ENCODE peak calls at places on chromosomes 4 and X, in four cellular contexts. F is GM23248, R is psoas muscle, L is tibial nerve. D is an unnamed sample. For H3K4me1, the result is how much of the 10 kb centered on the place peaks cover.

GRCh38 chrX:147917700-147918694 is 6.3 kb downstream of the FMR1 start:
- DNase-seq in F (peak), R (no peak), L (no peak), D (no peak)

GRCh38 chrX:8845469-8845868 is 44.3 kb upstream of the FAM9A start:
- DNase-seq in F (no peak), R (no peak), L (no peak), D (no peak)

GRCh38 chrX:71282514-71283408 is 674 bp upstream of the NONO start:
- DNase-seq in F (peak), R (no peak), L (no peak), D (no peak)

GRCh38 chrX:72307646-72308051 is 1.9 kb upstream of the CITED1 start:
- DNase-seq in F (peak), R (no peak), L (no peak), D (no peak)

GRCh38 chr4:74114234-74114633 is 15.2 kb upstream of the CXCL2 start:
- DNase-seq in F (peak), R (no peak), L (no peak), D (no peak)

GRCh38 chr4:4837921-4838601 is 21.4 kb upstream of the MSX1 start:
- DNase-seq in F (peak), R (no peak), L (no peak), D (no peak)

GRCh38 chr4:171022698-171023378 is 790.4 kb upstream of the GALNTL6 start:
- DNase-seq in F (no peak), R (no peak), L (no peak), D (no peak)

GRCh38 chr4:39931441-39931901 is 46.2 kb downstream of the PDS5A start:
- DNase-seq in F (no peak), R (no peak), L (no peak), D (no peak)

GRCh38 chr4:83993774-83994173 is 457.9 kb downstream of the GPAT3 start:
- DNase-seq in F (no peak), R (no peak), L (no peak), D (no peak)

GRCh38 chr4:84677093-84677492 is 94.2 kb downstream of the CDS1 start:
- DNase-seq in F (no peak), R (no peak), L (no peak), D (no peak)

GRCh38 chr4:161894493-161895167 is 269.2 kb downstream of the FSTL5 start:
- DNase-seq in F (no peak), R (no peak), L (no peak), D (peak)

GRCh38 chr4:95183656-95184408 is 364.9 kb downstream of the UNC5C start:
- DNase-seq in F (no peak), R (no peak), L (no peak), D (no peak)

GRCh38 chrX:75603833-75604232 is 81.0 kb upstream of the ZDHHC15 start:
- DNase-seq in F (peak), R (no peak), L (no peak), D (no peak)

GRCh38 chrX:31497086-31497485 is 425.2 kb upstream of the FTHL17 start:
- DNase-seq in F (peak), R (no peak), L (no peak), D (no peak)

GRCh38 chr4:182143822-182144620 is 99.2 kb upstream of the TENM3 start:
- DNase-seq in F (peak), R (no peak), L (no peak), D (no peak)

GRCh38 chrX:17531500-17531899 is 156.5 kb downstream of the NHS start:
- DNase-seq in F (no peak), R (no peak), L (no peak), D (no peak)

GRCh38 chr4:179678093-179678804 is 2236.0 kb upstream of the AGA start:
- DNase-seq in F (no peak), R (no peak), L (no peak), D (no peak)

GRCh38 chr4:75922588-75922987 is 18.2 kb downstream of the NAAA start:
- DNase-seq in F (no peak), R (no peak), L (no peak), D (no peak)

GRCh38 chr4:111633663-111634266 is 511.5 kb upstream of the FAM241A start:
- DNase-seq in F (no peak), R (no peak), L (no peak), D (no peak)

GRCh38 chrX:153505361-153505760 is 10.6 kb downstream of the BGN start:
- DNase-seq in F (no peak), R (no peak), L (no peak), D (no peak)

GRCh38 chrX:120109378-120109777 is 6.3 kb downstream of the RHOXF1 start:
- DNase-seq in F (no peak), R (no peak), L (no peak), D (no peak)

GRCh38 chr4:8407756-8408155 is 32.8 kb downstream of the ACOX3 start:
- DNase-seq in F (no peak), R (no peak), L (no peak), D (peak)

GRCh38 chr4:25710637-25711036 is 55.0 kb downstream of the SLC34A2 start:
- DNase-seq in F (no peak), R (no peak), L (no peak), D (no peak)

GRCh38 chr4:133775469-133775868 is 426.1 kb downstream of the PABPC4L start:
- DNase-seq in F (no peak), R (no peak), L (no peak), D (no peak)

GRCh38 chr4:105805501-105806120 is 89.7 kb upstream of the NPNT start:
- DNase-seq in F (no peak), R (no peak), L (no peak), D (no peak)

GRCh38 chrX:48468247-48468671 is 1.8 kb downstream of the SLC38A5 start:
- DNase-seq in F (peak), R (no peak), L (no peak), D (no peak)

GRCh38 chr4:71553605-71554004 is 214.8 kb downstream of the SLC4A4 start:
- DNase-seq in F (peak), R (no peak), L (no peak), D (no peak)

GRCh38 chr4:37471971-37472370 is 214.2 kb downstream of the RELL1 start:
- DNase-seq in F (no peak), R (no peak), L (no peak), D (no peak)

GRCh38 chrX:41338422-41338821 is 4.5 kb downstream of the DDX3X start:
- DNase-seq in F (peak), R (no peak), L (no peak), D (no peak)

GRCh38 chrX:41339148-41339547 is 5.2 kb downstream of the DDX3X start:
- DNase-seq in F (no peak), R (no peak), L (no peak), D (no peak)

GRCh38 chrX:41335590-41336331 is 1.8 kb downstream of the DDX3X start:
- DNase-seq in F (peak), R (no peak), L (no peak), D (no peak)

GRCh38 chrX:41336447-41336846 is 2.5 kb downstream of the DDX3X start:
- DNase-seq in F (no peak), R (no peak), L (no peak), D (no peak)

DNA sequence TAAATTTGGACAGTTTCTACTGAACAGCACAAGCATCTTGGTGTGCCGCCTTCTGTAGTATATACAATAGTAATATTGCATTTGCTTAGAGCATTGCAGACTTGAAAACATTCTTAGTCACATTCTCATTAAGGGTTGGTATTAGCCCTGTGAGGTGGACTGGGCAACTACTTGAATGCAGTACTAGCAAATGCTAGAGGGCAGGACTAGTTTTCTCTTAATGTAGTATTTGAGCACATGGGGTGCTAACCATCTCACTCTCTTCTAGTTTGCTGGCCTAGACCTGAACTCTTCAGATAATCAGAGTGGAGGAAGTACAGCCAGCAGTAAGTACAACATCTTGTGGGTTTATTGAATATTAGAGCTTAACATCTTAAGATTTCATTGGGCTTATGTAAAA is 3.2 kb downstream of the DDX3X start:
- DNase-seq in F (peak), R (no peak), L (no peak), D (no peak)
- H3K4me1 ChIP-seq in F (under half), R (under half), L (under half), D (under half)

GRCh38 chr4:27121830-27122229 is 261.2 kb downstream of the STIM2 start:
- DNase-seq in F (no peak), R (no peak), L (no peak), D (no peak)
- H3K4me3 ChIP-seq in F (no peak), R (no peak), L (no peak), D (no peak)

DNA sequence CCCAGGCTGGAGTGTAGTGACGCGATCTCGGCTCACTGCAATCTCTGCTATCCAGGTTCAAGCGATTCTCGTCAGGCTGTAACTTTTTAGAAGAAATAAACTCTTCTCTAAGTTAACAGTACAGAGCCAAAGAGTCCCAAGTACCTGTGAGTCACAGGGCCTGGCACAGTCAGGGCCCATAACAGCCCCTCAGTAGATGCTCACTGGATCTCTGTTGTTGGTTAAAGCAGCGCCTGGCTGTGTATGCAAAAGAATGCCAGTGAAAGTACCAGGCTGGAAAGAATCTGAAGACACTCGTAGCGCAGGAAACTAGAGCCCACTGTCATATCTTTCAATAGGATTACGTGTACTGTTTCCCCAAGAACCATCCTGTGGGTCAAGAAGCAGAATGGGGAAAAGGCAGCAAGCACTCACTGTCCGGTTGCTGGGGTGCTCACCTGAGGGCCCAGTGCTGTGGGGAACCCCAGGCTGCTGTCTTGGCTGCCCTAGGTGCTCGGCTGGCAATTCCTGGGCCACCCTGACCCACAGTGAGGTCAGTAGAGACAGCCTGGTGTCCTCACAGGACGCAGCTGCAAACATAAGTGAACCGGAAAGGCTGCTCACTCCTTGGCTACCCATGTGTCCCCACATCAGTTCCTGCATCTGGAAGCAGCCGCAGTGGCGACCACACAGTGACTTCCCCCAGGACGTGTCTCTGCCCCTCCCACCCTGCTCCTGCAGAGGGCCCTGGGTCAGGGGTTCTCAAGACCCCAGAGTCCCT is 3.1 kb upstream of the SLBP start:
- DNase-seq in F (peak), R (no peak), L (no peak), D (no peak)
- H3K4me1 ChIP-seq in F (under half), R (half or more), L (half or more), D (under half)

GRCh38 chr4:109429545-109429944 is 4.1 kb upstream of the SEC24B start:
- DNase-seq in F (peak), R (no peak), L (no peak), D (no peak)
- H3K4me3 ChIP-seq in F (no peak), R (no peak), L (no peak), D (no peak)

DNA sequence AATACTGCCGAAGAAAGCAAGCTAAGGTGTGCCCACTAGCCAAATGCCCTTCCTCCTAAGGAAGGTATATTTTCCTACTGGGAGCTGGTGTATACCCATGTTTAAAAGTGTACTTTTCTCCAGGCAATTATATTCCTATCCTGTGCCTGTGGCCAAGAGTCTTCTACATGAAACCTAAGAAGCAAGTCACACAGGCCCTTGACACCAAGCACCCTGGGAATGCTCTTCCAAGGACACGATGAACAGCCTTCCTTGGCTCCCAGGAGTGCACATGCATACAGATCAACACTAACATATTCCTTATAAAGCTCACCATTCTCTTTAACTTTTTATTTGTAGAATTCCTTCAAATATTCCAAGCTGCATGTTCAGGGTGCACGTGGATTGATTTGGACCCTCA is 17.3 kb upstream of the ARHGAP6 start:
- DNase-seq in F (no peak), R (no peak), L (no peak), D (no peak)
- H3K4me1 ChIP-seq in F (under half), R (under half), L (under half), D (under half)

GRCh38 chr4:41932988-41933387 is 2.2 kb upstream of the TMEM33 start:
- DNase-seq in F (no peak), R (no peak), L (no peak), D (no peak)

GRCh38 chr4:41930139-41930831 is 4.9 kb upstream of the TMEM33 start:
- DNase-seq in F (no peak), R (no peak), L (no peak), D (no peak)

GRCh38 chr4:41935652-41936021 is 408 bp downstream of the TMEM33 start:
- DNase-seq in F (peak), R (no peak), L (no peak), D (no peak)

GRCh38 chr4:41934813-41935651 is at the start of gene TMEM33:
- DNase-seq in F (peak), R (peak), L (peak), D (peak)

GRCh38 chr4:41933997-41934812 is 1.0 kb upstream of the TMEM33 start:
- DNase-seq in F (no peak), R (no peak), L (peak), D (no peak)
- H3K4me3 ChIP-seq in F (peak), R (peak), L (peak), D (no peak)

DNA sequence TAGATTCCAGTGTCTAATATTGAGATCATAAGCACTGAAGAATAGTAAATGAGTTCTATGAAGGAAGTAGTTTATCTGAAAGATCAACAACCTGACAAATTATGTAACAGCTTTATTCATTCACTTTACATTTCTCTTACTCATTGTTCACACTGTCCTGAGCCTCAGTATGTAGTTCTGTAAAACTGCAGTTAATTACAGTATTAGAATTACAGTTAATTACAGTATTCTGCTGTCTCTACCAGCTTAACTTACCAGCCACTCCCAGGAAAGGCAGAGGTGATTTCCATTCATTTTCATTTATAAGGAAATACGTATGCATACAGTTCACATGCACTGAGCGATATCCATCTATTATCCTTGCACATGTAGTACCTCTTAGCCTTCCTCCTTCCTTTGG is 32.8 kb downstream of the NFKB1 start:
- DNase-seq in F (no peak), R (no peak), L (no peak), D (no peak)
- H3K4me1 ChIP-seq in F (under half), R (under half), L (under half), D (under half)

GRCh38 chr4:114659386-114660008 is 60.9 kb downstream of the UGT8 start:
- DNase-seq in F (peak), R (no peak), L (peak), D (peak)
- H3K4me3 ChIP-seq in F (no peak), R (no peak), L (no peak), D (no peak)